ENCODE peak calls at places on chromosome 2, in eight cellular contexts. One of them, this sample, is unnamed. For H3K27me3, the result is how much of the 10 kb centered on the place peaks cover.

GRCh38 chr2:240510513-240511210 is 47.1 kb downstream of the ANKMY1 start:
- DNase-seq in Peyer's patch: peak
- DNase-seq in breast epithelium: no peak
- DNase-seq in GM23338: no peak
- DNase-seq in ovary: no peak
- DNase-seq in tibial nerve: no peak
- DNase-seq in HL-60: no peak
- DNase-seq in colonic mucosa: no peak
- DNase-seq in this sample: no peak

GRCh38 chr2:26068602-26069298 is 34.9 kb downstream of the RAB10 start:
- DNase-seq in colonic mucosa: no peak
- DNase-seq in Peyer's patch: peak
- DNase-seq in ovary: no peak
- DNase-seq in breast epithelium: no peak
- DNase-seq in tibial nerve: no peak
- DNase-seq in HL-60: peak
- DNase-seq in GM23338: peak
- DNase-seq in this sample: no peak

GRCh38 chr2:72806280-72806955 is 19.4 kb downstream of the EXOC6B start:
- DNase-seq in colonic mucosa: no peak
- DNase-seq in HL-60: no peak
- DNase-seq in ovary: no peak
- DNase-seq in breast epithelium: no peak
- DNase-seq in Peyer's patch: no peak
- DNase-seq in GM23338: no peak
- DNase-seq in tibial nerve: no peak
- DNase-seq in this sample: no peak

GRCh38 chr2:179265082-179265575 is 497 bp upstream of the SESTD1 start:
- DNase-seq in breast epithelium: no peak
- DNase-seq in tibial nerve: no peak
- DNase-seq in GM23338: no peak
- DNase-seq in colonic mucosa: no peak
- DNase-seq in Peyer's patch: no peak
- DNase-seq in ovary: no peak
- DNase-seq in HL-60: peak
- DNase-seq in this sample: no peak

GRCh38 chr2:30731248-30731647 is 76.0 kb downstream of the CAPN13 start:
- DNase-seq in ovary: no peak
- DNase-seq in HL-60: no peak
- DNase-seq in colonic mucosa: no peak
- DNase-seq in tibial nerve: no peak
- DNase-seq in breast epithelium: no peak
- DNase-seq in GM23338: no peak
- DNase-seq in Peyer's patch: peak
- DNase-seq in this sample: no peak

GRCh38 chr2:45315881-45316280 is 295.2 kb downstream of the SRBD1 start:
- DNase-seq in ovary: no peak
- DNase-seq in GM23338: no peak
- DNase-seq in tibial nerve: no peak
- DNase-seq in colonic mucosa: no peak
- DNase-seq in Peyer's patch: no peak
- DNase-seq in HL-60: no peak
- DNase-seq in breast epithelium: no peak
- DNase-seq in this sample: no peak

GRCh38 chr2:233199870-233200269 is 51.6 kb upstream of the ATG16L1 start:
- DNase-seq in GM23338: peak
- DNase-seq in breast epithelium: no peak
- DNase-seq in Peyer's patch: no peak
- DNase-seq in tibial nerve: no peak
- DNase-seq in ovary: no peak
- DNase-seq in HL-60: no peak
- DNase-seq in colonic mucosa: no peak
- DNase-seq in this sample: no peak

GRCh38 chr2:42084231-42084671 is 36.4 kb downstream of the PKDCC start:
- DNase-seq in colonic mucosa: peak
- DNase-seq in ovary: peak
- DNase-seq in Peyer's patch: no peak
- DNase-seq in tibial nerve: peak
- DNase-seq in GM23338: no peak
- DNase-seq in breast epithelium: no peak
- DNase-seq in HL-60: no peak
- DNase-seq in this sample: no peak

GRCh38 chr2:105842555-105842954 is 97.8 kb downstream of the NCK2 start:
- DNase-seq in breast epithelium: no peak
- DNase-seq in GM23338: no peak
- DNase-seq in colonic mucosa: no peak
- DNase-seq in ovary: no peak
- DNase-seq in Peyer's patch: no peak
- DNase-seq in tibial nerve: no peak
- DNase-seq in HL-60: no peak
- DNase-seq in this sample: no peak

GRCh38 chr2:29066271-29066860 is 8.0 kb downstream of the PCARE start:
- DNase-seq in colonic mucosa: no peak
- DNase-seq in ovary: peak
- DNase-seq in tibial nerve: no peak
- DNase-seq in HL-60: no peak
- DNase-seq in breast epithelium: peak
- DNase-seq in Peyer's patch: no peak
- DNase-seq in GM23338: no peak
- DNase-seq in this sample: peak

GRCh38 chr2:56288863-56289580 is 105.2 kb downstream of the CCDC85A start:
- DNase-seq in Peyer's patch: no peak
- DNase-seq in colonic mucosa: no peak
- DNase-seq in GM23338: peak
- DNase-seq in tibial nerve: no peak
- DNase-seq in HL-60: no peak
- DNase-seq in ovary: no peak
- DNase-seq in breast epithelium: no peak
- DNase-seq in this sample: no peak

GRCh38 chr2:48452108-48452507 is 77.8 kb upstream of the STON1 start:
- DNase-seq in GM23338: no peak
- DNase-seq in HL-60: no peak
- DNase-seq in tibial nerve: no peak
- DNase-seq in Peyer's patch: no peak
- DNase-seq in colonic mucosa: no peak
- DNase-seq in ovary: no peak
- DNase-seq in breast epithelium: no peak
- DNase-seq in this sample: no peak

GRCh38 chr2:101253013-101253712 is 477 bp downstream of the CNOT11 start:
- DNase-seq in ovary: peak
- DNase-seq in HL-60: peak
- DNase-seq in Peyer's patch: peak
- DNase-seq in breast epithelium: peak
- DNase-seq in GM23338: peak
- DNase-seq in tibial nerve: peak
- DNase-seq in colonic mucosa: peak
- DNase-seq in this sample: peak

GRCh38 chr2:240465765-240466578 is 30.5 kb downstream of the GPC1 start:
- DNase-seq in tibial nerve: peak
- DNase-seq in breast epithelium: peak
- DNase-seq in Peyer's patch: no peak
- DNase-seq in HL-60: no peak
- DNase-seq in GM23338: no peak
- DNase-seq in colonic mucosa: no peak
- DNase-seq in ovary: peak
- DNase-seq in this sample: peak

GRCh38 chr2:237115870-237116269 is 30.2 kb downstream of the COPS8 start:
- DNase-seq in GM23338: no peak
- DNase-seq in breast epithelium: no peak
- DNase-seq in Peyer's patch: no peak
- DNase-seq in HL-60: no peak
- DNase-seq in ovary: no peak
- DNase-seq in tibial nerve: no peak
- DNase-seq in colonic mucosa: no peak
- DNase-seq in this sample: no peak

GRCh38 chr2:220144411-220144810 is 517.0 kb downstream of the SLC4A3 start:
- DNase-seq in GM23338: no peak
- DNase-seq in Peyer's patch: no peak
- DNase-seq in colonic mucosa: no peak
- DNase-seq in HL-60: no peak
- DNase-seq in ovary: no peak
- DNase-seq in tibial nerve: no peak
- DNase-seq in breast epithelium: no peak
- DNase-seq in this sample: no peak

GRCh38 chr2:37599688-37600525 is 71.5 kb downstream of the CDC42EP3 start:
- DNase-seq in tibial nerve: no peak
- DNase-seq in ovary: no peak
- DNase-seq in colonic mucosa: no peak
- DNase-seq in breast epithelium: no peak
- DNase-seq in Peyer's patch: peak
- DNase-seq in GM23338: no peak
- DNase-seq in HL-60: no peak
- DNase-seq in this sample: peak

GRCh38 chr2:231680284-231680991 is 27.9 kb upstream of the PTMA start:
- DNase-seq in colonic mucosa: peak
- DNase-seq in GM23338: peak
- DNase-seq in breast epithelium: no peak
- DNase-seq in Peyer's patch: peak
- DNase-seq in ovary: peak
- DNase-seq in tibial nerve: no peak
- DNase-seq in HL-60: no peak
- DNase-seq in this sample: peak

GRCh38 chr2:237910576-237911362 is 51.3 kb downstream of the RAMP1 start:
- DNase-seq in GM23338: no peak
- DNase-seq in HL-60: no peak
- DNase-seq in colonic mucosa: no peak
- DNase-seq in tibial nerve: no peak
- DNase-seq in Peyer's patch: no peak
- DNase-seq in ovary: no peak
- DNase-seq in breast epithelium: no peak
- DNase-seq in this sample: no peak

GRCh38 chr2:157837851-157838441 is 38.2 kb downstream of the ACVR1 start:
- DNase-seq in breast epithelium: no peak
- DNase-seq in Peyer's patch: peak
- DNase-seq in HL-60: no peak
- DNase-seq in colonic mucosa: no peak
- DNase-seq in tibial nerve: no peak
- DNase-seq in ovary: no peak
- DNase-seq in GM23338: no peak
- DNase-seq in this sample: peak
- H3K27ac ChIP-seq in breast epithelium: peak
- H3K27ac ChIP-seq in Peyer's patch: peak
- H3K27ac ChIP-seq in HL-60: no peak
- H3K27ac ChIP-seq in colonic mucosa: peak
- H3K27ac ChIP-seq in tibial nerve: peak
- H3K27ac ChIP-seq in ovary: peak
- H3K27ac ChIP-seq in GM23338: peak
- H3K27ac ChIP-seq in this sample: peak

DNA sequence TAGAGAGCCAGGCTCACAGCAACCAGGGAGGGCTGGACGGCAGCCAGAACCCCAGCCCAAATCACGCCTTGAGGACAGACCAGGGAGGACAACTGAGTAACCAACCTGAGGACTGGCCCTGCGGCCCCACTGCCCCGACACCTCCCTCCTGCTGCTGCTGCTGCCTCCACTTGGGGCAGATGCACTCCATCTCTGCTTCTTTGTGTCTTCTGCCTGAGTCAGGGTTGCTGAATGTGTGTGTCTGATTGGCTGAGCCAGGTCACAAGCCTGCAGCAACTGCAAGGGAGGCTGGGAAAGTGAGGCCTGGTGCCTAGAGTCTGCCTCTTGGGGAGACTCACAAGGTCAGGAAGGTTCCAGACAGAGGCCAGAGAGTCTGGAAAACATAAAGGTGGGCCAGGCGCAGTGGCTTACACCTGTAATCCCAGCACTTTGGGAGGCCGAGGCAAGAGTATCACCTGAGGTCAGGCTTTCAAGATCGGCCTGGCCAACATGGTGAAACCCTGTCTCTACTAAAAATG is 83.4 kb downstream of the ZFP36L2 start:
- DNase-seq in tibial nerve: no peak
- DNase-seq in GM23338: no peak
- DNase-seq in ovary: no peak
- DNase-seq in breast epithelium: no peak
- DNase-seq in HL-60: no peak
- DNase-seq in Peyer's patch: peak
- DNase-seq in colonic mucosa: peak
- DNase-seq in this sample: no peak
- TF ChIP-seq CTCF in tibial nerve: no peak
- TF ChIP-seq CTCF in GM23338: peak
- TF ChIP-seq CTCF in ovary: no peak
- TF ChIP-seq CTCF in breast epithelium: no peak
- TF ChIP-seq CTCF in HL-60: no peak
- TF ChIP-seq CTCF in Peyer's patch: no peak
- TF ChIP-seq CTCF in colonic mucosa: no peak
- TF ChIP-seq CTCF in this sample: no peak

GRCh38 chr2:70942900-70943871 is 7.5 kb downstream of the ATP6V1B1 start:
- DNase-seq in breast epithelium: peak
- DNase-seq in colonic mucosa: no peak
- DNase-seq in HL-60: no peak
- DNase-seq in Peyer's patch: peak
- DNase-seq in tibial nerve: no peak
- DNase-seq in GM23338: no peak
- DNase-seq in ovary: no peak
- DNase-seq in this sample: no peak
- H3K27me3 ChIP-seq in breast epithelium: under half
- H3K27me3 ChIP-seq in colonic mucosa: under half
- H3K27me3 ChIP-seq in HL-60: under half
- H3K27me3 ChIP-seq in Peyer's patch: under half
- H3K27me3 ChIP-seq in tibial nerve: under half
- H3K27me3 ChIP-seq in GM23338: half or more
- H3K27me3 ChIP-seq in ovary: under half
- H3K27me3 ChIP-seq in this sample: under half

GRCh38 chr2:46990231-46990588 is 74.6 kb upstream of the MCFD2 start:
- DNase-seq in tibial nerve: no peak
- DNase-seq in HL-60: no peak
- DNase-seq in Peyer's patch: no peak
- DNase-seq in ovary: no peak
- DNase-seq in breast epithelium: no peak
- DNase-seq in GM23338: no peak
- DNase-seq in colonic mucosa: no peak
- DNase-seq in this sample: no peak

GRCh38 chr2:46992776-46993175 is 77.2 kb upstream of the MCFD2 start:
- DNase-seq in breast epithelium: no peak
- DNase-seq in HL-60: no peak
- DNase-seq in Peyer's patch: no peak
- DNase-seq in tibial nerve: no peak
- DNase-seq in colonic mucosa: no peak
- DNase-seq in ovary: no peak
- DNase-seq in GM23338: no peak
- DNase-seq in this sample: no peak

GRCh38 chr2:46993501-46993900 is 77.9 kb upstream of the MCFD2 start:
- DNase-seq in ovary: no peak
- DNase-seq in HL-60: no peak
- DNase-seq in Peyer's patch: no peak
- DNase-seq in colonic mucosa: no peak
- DNase-seq in tibial nerve: no peak
- DNase-seq in breast epithelium: no peak
- DNase-seq in GM23338: no peak
- DNase-seq in this sample: no peak

GRCh38 chr2:46989491-46990230 is 74.1 kb upstream of the MCFD2 start:
- DNase-seq in ovary: no peak
- DNase-seq in GM23338: peak
- DNase-seq in Peyer's patch: no peak
- DNase-seq in breast epithelium: no peak
- DNase-seq in HL-60: no peak
- DNase-seq in tibial nerve: no peak
- DNase-seq in colonic mucosa: no peak
- DNase-seq in this sample: no peak

DNA sequence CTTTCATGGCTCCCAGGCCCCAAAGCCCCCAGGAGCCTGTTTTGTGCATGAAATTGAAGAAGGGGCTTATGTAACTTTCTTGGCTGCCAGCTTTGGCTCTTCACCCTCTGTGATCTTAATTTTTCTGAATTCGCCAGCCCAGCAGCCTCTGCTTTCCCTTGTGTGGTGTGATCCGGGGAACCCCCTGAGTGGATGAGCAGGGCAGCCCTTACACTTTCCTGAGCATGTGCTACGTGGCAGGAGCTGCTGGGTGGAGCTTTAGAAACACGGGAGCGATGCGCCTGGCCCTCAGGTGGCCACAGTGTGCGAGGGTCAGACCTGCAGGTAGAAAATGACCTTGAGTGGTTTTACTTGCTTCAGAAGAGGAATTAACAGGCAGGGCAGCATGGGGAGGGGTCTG is 76.4 kb upstream of the MCFD2 start:
- DNase-seq in tibial nerve: no peak
- DNase-seq in HL-60: no peak
- DNase-seq in ovary: no peak
- DNase-seq in GM23338: no peak
- DNase-seq in colonic mucosa: no peak
- DNase-seq in breast epithelium: no peak
- DNase-seq in Peyer's patch: no peak
- DNase-seq in this sample: peak
- H3K27ac ChIP-seq in tibial nerve: no peak
- H3K27ac ChIP-seq in HL-60: no peak
- H3K27ac ChIP-seq in ovary: no peak
- H3K27ac ChIP-seq in GM23338: no peak
- H3K27ac ChIP-seq in colonic mucosa: no peak
- H3K27ac ChIP-seq in breast epithelium: peak
- H3K27ac ChIP-seq in Peyer's patch: no peak
- H3K27ac ChIP-seq in this sample: peak